ENCODE peak calls at places on chromosome 14, in six cellular contexts. A, V, M, K, S and Z are unnamed samples.

GRCh38 chr14:33357225-33358010 is 418.7 kb downstream of the NPAS3 start:
- DNase-seq in V (peak; percentile 29), M (no peak), K (no peak), A (no peak), S (no peak), Z (no peak)

GRCh38 chr14:26709019-26709418 is 111.2 kb upstream of the NOVA1 start:
- DNase-seq in M (no peak), V (peak; percentile 65), K (no peak), S (no peak), A (no peak), Z (no peak)

GRCh38 chr14:57865450-57866198 is at the start of gene SLC35F4:
- DNase-seq in K (peak; percentile 14), V (peak; percentile 4), M (peak; percentile 14), A (peak; percentile 97), S (no peak), Z (no peak)

GRCh38 chr14:95649230-95649629 is 37.0 kb upstream of the TCL1B start:
- DNase-seq in A (no peak), V (no peak), M (no peak), K (no peak), S (no peak), Z (no peak)

GRCh38 chr14:75911883-75912282 is 69.9 kb downstream of the TGFB3 start:
- DNase-seq in S (no peak), K (peak; percentile 67), M (no peak), A (peak; percentile 59), V (peak; percentile 68), Z (no peak)

GRCh38 chr14:54572316-54572715 is 5.4 kb downstream of the SAMD4A start:
- DNase-seq in K (peak; percentile 63), S (peak; percentile 36), V (no peak), M (no peak), A (no peak), Z (no peak)

GRCh38 chr14:71165121-71165574 is 257.9 kb downstream of the PCNX1 start:
- DNase-seq in A (no peak), V (no peak), M (no peak), K (no peak), S (no peak), Z (no peak)

GRCh38 chr14:54985156-54985555 is 41.7 kb downstream of the WDHD1 start:
- DNase-seq in V (no peak), M (no peak), K (no peak), A (no peak), S (no peak), Z (no peak)

GRCh38 chr14:68665116-68665515 is 127.8 kb downstream of the ZFP36L1 start:
- DNase-seq in S (no peak), K (no peak), V (peak; percentile 52), A (peak; percentile 20), M (no peak), Z (no peak)

GRCh38 chr14:67187210-67187609 is 2.0 kb upstream of the GARIN2 start:
- DNase-seq in K (peak; percentile 35), A (no peak), V (peak; percentile 44), M (no peak), S (no peak), Z (no peak)

GRCh38 chr14:64806202-64806861 is 73.4 kb downstream of the SPTB start:
- DNase-seq in K (peak; percentile 72), M (no peak), A (no peak), V (peak; percentile 27), S (no peak), Z (no peak)

GRCh38 chr14:92653162-92653651 is 95.2 kb downstream of the LGMN start:
- DNase-seq in M (no peak), V (no peak), K (no peak), A (no peak), S (no peak), Z (no peak)

GRCh38 chr14:23861666-23862065 is 91.9 kb upstream of the DHRS4 start:
- DNase-seq in A (no peak), K (peak; percentile 14), S (no peak), M (peak; percentile 21), V (peak; percentile 2), Z (no peak)

GRCh38 chr14:57209561-57209960 is 59.1 kb downstream of the EXOC5 start:
- DNase-seq in V (peak; percentile 22), A (no peak), K (peak; percentile 51), S (no peak), M (no peak), Z (no peak)

GRCh38 chr14:66624319-66624937 is 116.5 kb downstream of the GPHN start:
- DNase-seq in A (no peak), M (peak; percentile 2), S (peak; percentile 27), K (peak; percentile 85), V (peak; percentile 85), Z (peak; percentile 47)

GRCh38 chr14:63677891-63678379 is 36.3 kb upstream of the WDR89 start:
- DNase-seq in K (peak; percentile 33), V (peak; percentile 41), S (no peak), M (no peak), A (no peak), Z (peak; percentile 73)

GRCh38 chr14:23043749-23044148 is 1.7 kb downstream of the PSMB11 start:
- DNase-seq in V (no peak), S (no peak), A (no peak), K (no peak), M (no peak), Z (no peak)

GRCh38 chr14:90301580-90302181 is 30.1 kb downstream of the NRDE2 start:
- DNase-seq in M (no peak), K (peak; percentile 89), A (no peak), S (peak; percentile 26), V (peak; percentile 80), Z (peak; percentile 14)

GRCh38 chr14:92529895-92530294 is 16.3 kb downstream of the RIN3 start:
- DNase-seq in A (no peak), M (no peak), V (no peak), K (no peak), S (no peak), Z (no peak)

GRCh38 chr14:101357038-101357437 is 204.3 kb upstream of the DIO3 start:
- DNase-seq in A (no peak), V (no peak), M (no peak), S (no peak), K (no peak), Z (no peak)

GRCh38 chr14:30443368-30444007 is 115.5 kb upstream of the G2E3 start:
- DNase-seq in S (peak; percentile 4), V (peak; percentile 51), M (no peak), K (peak; percentile 76), A (no peak), Z (peak; percentile 29)

GRCh38 chr14:61229475-61229888 is 51.7 kb downstream of the TMEM30B start:
- DNase-seq in V (no peak), A (no peak), K (no peak), M (no peak), S (no peak), Z (no peak)

GRCh38 chr14:70622111-70622712 is 19.5 kb upstream of the TTC9 start:
- DNase-seq in K (peak; percentile 76), V (peak; percentile 31), A (peak; percentile 75), M (peak; percentile 19), S (peak; percentile 74), Z (peak; percentile 42)

GRCh38 chr14:67187826-67188225 is 1.4 kb upstream of the GARIN2 start:
- DNase-seq in S (no peak), M (no peak), K (peak; percentile 90), A (no peak), V (peak; percentile 32), Z (no peak)

DNA sequence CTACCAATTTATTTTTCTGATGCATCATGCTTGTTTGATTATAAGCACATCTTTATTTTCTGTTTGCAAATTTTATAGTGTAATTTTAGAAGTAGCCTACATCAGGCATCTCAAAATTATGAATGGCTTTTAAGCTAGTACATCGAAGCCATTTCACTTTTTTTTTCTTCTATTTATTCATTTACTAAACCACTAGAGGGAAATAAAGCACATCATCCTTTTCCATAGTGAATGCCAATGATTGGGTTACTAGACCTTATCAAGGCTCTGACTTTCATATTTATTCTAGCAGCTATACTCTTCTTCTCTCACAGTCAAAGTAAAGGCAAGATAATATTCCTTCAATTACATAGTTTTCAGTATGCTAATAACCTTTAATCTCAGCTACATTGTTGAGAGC is 736.4 kb upstream of the LRFN5 start:
- DNase-seq in A (no peak), V (no peak), K (no peak), S (no peak), M (no peak), Z (no peak)
- H3K4me3 ChIP-seq in A (no peak overlapping the region), V (no peak overlapping the region), K (no peak overlapping the region), S (no peak overlapping the region), M (no peak overlapping the region), Z (no peak overlapping the region)

GRCh38 chr14:35046048-35046750 is at the start of gene FAM177A1:
- DNase-seq in M (peak; percentile 94), S (peak; percentile 97), V (peak; percentile 99), A (peak; percentile 95), K (peak; percentile 98), Z (peak; percentile 93)
- H3K4me3 ChIP-seq in M (peak within 1 kb of the TSS; percentile 69), S (peak within 1 kb of the TSS; percentile 89), V (peak within 1 kb of the TSS; percentile 87), A (peak within 1 kb of the TSS; percentile 76), K (peak within 1 kb of the TSS; percentile 94), Z (peak within 1 kb of the TSS; percentile 84)

DNA sequence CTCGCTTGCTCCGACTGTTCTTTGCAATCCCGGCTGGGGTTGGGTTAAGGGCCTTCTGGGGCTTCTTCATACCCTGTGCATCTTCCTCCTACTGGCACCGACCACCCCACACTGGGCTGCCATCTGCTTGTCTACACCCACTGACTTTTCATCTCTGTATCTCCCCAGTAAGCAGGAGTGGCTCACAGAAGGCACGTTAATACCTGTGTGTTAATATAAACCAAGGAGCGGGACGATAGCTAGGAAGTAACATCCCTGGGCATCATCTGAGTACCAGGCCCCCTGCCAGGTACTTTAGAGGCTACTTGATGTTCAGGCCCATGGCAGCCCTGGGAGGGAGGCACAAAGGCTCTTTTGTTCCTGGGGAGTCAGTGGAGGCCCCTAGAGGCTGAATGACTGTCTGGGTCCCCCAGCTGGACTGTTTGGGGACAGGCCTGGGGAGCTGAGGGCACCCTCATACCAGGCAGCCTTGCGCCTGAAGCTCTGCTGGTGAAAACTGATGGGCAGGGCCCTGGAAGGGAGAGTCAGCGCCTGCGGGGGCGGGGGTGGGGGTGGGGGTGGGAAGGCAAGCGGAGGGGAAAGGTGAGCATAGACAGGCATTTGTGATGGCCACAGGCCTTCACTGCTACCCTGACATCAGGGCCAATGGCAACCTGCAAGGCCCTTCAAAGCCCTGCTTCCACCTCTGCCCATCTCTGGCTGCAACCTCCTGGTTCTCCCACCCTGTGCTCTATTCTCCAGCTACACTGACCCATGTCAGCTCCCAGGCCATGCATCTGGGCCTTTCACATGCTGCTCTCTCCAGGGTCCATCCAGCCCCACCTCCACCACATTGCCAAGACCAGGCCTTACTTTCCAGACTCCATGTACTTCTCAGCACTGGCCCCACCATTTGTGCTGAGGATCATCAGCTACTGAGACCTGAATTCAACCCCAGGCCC is 34.2 kb upstream of the DEGS2 start:
- DNase-seq in S (peak; percentile 24), M (peak; percentile 32), A (no peak), V (no peak), K (no peak), Z (no peak)
- H3K4me3 ChIP-seq in S (peak overlapping the region; percentile 21), M (peak overlapping the region; percentile 20), A (no peak overlapping the region), V (peak overlapping the region; percentile 49), K (peak overlapping the region; percentile 61), Z (peak overlapping the region; percentile 46)

GRCh38 chr14:20428802-20429201 is 7.2 kb downstream of the KLHL33 start:
- DNase-seq in A (no peak), K (no peak), S (no peak), M (no peak), V (no peak), Z (no peak)

GRCh38 chr14:20428010-20428365 is 8.0 kb downstream of the KLHL33 start:
- DNase-seq in M (no peak), V (no peak), A (no peak), K (no peak), S (no peak), Z (no peak)

GRCh38 chr14:20422886-20423285 is 9.6 kb upstream of the TEP1 start:
- DNase-seq in S (no peak), A (no peak), M (no peak), V (no peak), K (no peak), Z (no peak)

GRCh38 chr14:20429801-20430669 is 5.9 kb downstream of the KLHL33 start:
- DNase-seq in M (peak; percentile 44), S (no peak), V (no peak), A (no peak), K (no peak), Z (no peak)

GRCh38 chr14:20427231-20428009 is 8.5 kb downstream of the KLHL33 start:
- DNase-seq in K (peak; percentile 69), S (peak; percentile 82), V (peak; percentile 54), A (no peak), M (peak; percentile 58), Z (peak; percentile 90)
- H3K4me3 ChIP-seq in K (no peak overlapping the region), S (peak overlapping the region; percentile 54), V (no peak overlapping the region), A (no peak overlapping the region), M (peak overlapping the region; percentile 33), Z (peak overlapping the region; percentile 39)